ENCODE peak calls at places on chromosomes 2 and 18, in four cellular contexts. W is H9, X is mesendoderm, V is H1. A is an unnamed sample.

GRCh38 chr2:28074127-28074526 is 183.6 kb downstream of the BABAM2 start:
- DNase-seq in W (no peak), X (no peak), V (no peak), A (no peak)

GRCh38 chr18:44759925-44760342 is 79.2 kb downstream of the SETBP1 start:
- DNase-seq in X (no peak), V (no peak), W (no peak), A (no peak)

GRCh38 chr2:16394072-16394985 is 271.3 kb downstream of the CYRIA start:
- DNase-seq in V (no peak), W (no peak), X (peak; percentile 18), A (no peak)

GRCh38 chr2:50636462-50636861 is 395.5 kb downstream of the NRXN1 start:
- DNase-seq in W (no peak), V (no peak), X (no peak), A (no peak)

GRCh38 chr2:134919360-134920210 is 963 bp downstream of the CCNT2 start:
- DNase-seq in W (no peak), X (peak; percentile 67), V (no peak), A (peak; percentile 12)

GRCh38 chr2:20042531-20042930 is 8.9 kb downstream of the LAPTM4A start:
- DNase-seq in V (no peak), X (peak; percentile 58), W (no peak), A (no peak)

GRCh38 chr2:12059616-12060441 is 313.4 kb downstream of the LPIN1 start:
- DNase-seq in W (no peak), X (no peak), V (no peak), A (peak; percentile 57)

GRCh38 chr2:190359896-190360376 is 16.5 kb downstream of the INPP1 start:
- DNase-seq in W (no peak), X (peak; percentile 25), V (no peak), A (peak; percentile 76)

GRCh38 chr2:198615972-198616371 is 811.6 kb downstream of the PLCL1 start:
- DNase-seq in X (no peak), V (no peak), W (no peak), A (peak; percentile 8)

GRCh38 chr2:103615706-103616105 is 853.9 kb downstream of the TMEM182 start:
- DNase-seq in X (no peak), W (no peak), V (no peak), A (no peak)
- H4K5ac ChIP-seq in X (no peak overlapping the region), W (no peak overlapping the region), V (no peak overlapping the region), A (no peak overlapping the region)

GRCh38 chr2:194166818-194167217 is 1490.2 kb upstream of the SLC39A10 start:
- DNase-seq in X (peak; percentile 48), W (no peak), V (no peak), A (no peak)
- H4K5ac ChIP-seq in X (no peak overlapping the region), W (no peak overlapping the region), V (no peak overlapping the region), A (no peak overlapping the region)

GRCh38 chr18:80190311-80190710 is 57.0 kb downstream of the PARD6G start:
- DNase-seq in V (no peak), X (no peak), W (no peak), A (no peak)
- H4K5ac ChIP-seq in V (no peak overlapping the region), X (no peak overlapping the region), W (no peak overlapping the region), A (no peak overlapping the region)

DNA sequence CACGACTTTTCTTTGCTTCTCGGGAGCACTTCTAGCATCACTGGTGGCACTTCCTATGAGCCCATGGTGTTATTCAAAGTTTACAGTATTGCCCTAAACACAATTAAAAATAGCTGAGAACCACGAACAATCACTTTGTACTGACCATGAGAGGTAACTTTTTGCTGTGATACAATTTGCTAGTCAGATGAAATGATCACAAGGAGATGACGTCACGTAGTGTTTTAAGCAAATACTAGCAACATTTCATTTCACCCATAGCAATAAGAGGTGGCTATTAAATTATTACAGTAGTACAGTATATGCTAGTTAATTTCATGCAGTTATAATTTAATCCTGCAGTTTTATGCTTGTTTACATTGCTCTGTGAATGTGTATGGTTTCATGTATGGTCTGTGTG is 108.9 kb upstream of the DOK6 start:
- DNase-seq in X (no peak), W (no peak), V (no peak), A (no peak)
- H4K5ac ChIP-seq in X (no peak overlapping the region), W (no peak overlapping the region), V (no peak overlapping the region), A (no peak overlapping the region)

DNA sequence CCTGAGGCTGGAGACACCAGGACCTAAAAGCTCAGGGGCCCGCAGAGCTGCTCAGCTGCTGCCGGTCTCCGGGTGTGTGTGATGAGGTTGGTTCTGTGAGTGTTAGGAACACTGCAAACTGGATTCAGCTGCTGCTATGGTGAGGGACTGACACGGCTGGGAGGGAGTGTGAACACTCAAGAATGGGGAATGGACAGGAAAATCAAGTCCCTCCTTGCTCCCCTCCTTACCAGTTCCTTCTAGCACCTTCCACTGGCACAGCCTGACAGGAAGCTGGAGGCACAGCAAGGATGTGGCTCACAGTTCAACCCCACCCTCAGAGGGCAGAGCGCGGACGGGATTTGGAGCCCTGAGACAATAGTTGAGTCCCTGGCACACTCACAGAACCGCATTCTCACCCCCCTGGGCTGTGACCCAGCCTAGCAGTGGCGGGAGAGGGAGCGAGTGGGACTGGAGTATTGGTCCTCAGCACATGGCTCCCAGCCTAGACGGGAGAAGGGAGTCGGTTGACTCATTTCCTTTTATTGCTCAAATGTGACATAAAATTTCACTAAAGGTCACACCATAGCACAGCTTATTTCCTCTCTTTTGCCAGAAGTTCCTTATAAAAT is 42.5 kb downstream of the LRRC30 start:
- DNase-seq in W (no peak), X (peak; percentile 65), V (no peak), A (peak; percentile 28)
- H4K5ac ChIP-seq in W (no peak overlapping the region), X (peak overlapping the region; percentile 84), V (no peak overlapping the region), A (no peak overlapping the region)

GRCh38 chr2:106798826-106799552 is 87.0 kb downstream of the ST6GAL2 start:
- DNase-seq in V (no peak), X (no peak), W (no peak), A (no peak)
- H4K5ac ChIP-seq in V (no peak overlapping the region), X (no peak overlapping the region), W (no peak overlapping the region), A (no peak overlapping the region)

GRCh38 chr18:53093650-53094049 is 753.7 kb downstream of the DCC start:
- DNase-seq in V (no peak), W (no peak), X (no peak), A (no peak)
- H4K5ac ChIP-seq in V (no peak overlapping the region), W (no peak overlapping the region), X (no peak overlapping the region), A (no peak overlapping the region)

DNA sequence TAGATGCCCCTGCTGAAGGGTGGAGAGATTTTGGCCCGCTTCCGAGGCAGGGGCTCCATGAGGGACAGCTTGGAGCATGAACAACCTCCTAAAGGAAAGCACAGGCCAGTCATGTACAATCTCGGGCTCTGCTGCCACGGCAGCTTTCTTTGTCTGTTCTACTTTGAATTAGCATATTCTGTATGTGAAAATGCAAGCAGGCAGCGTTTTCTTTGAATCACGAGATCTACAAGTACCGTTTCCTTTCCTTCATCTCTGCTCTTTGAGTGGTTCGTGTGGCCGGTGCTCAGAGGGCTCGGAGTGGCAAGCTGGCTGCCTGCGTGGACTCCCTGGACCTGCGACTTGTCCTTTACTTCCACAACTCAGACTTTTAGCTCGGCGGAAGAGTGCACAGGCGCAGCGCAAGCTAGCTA is 6.8 kb downstream of the TWIST2 start:
- DNase-seq in W (no peak), X (no peak), V (no peak), A (no peak)
- H4K5ac ChIP-seq in W (no peak overlapping the region), X (no peak overlapping the region), V (no peak overlapping the region), A (no peak overlapping the region)

GRCh38 chr2:231597014-231597611 is 4.4 kb downstream of the TEX44 start:
- DNase-seq in W (no peak), X (no peak), V (no peak), A (no peak)
- H4K5ac ChIP-seq in W (no peak overlapping the region), X (no peak overlapping the region), V (no peak overlapping the region), A (no peak overlapping the region)

GRCh38 chr2:236988216-236988615 is 97.5 kb upstream of the COPS8 start:
- DNase-seq in V (no peak), W (no peak), X (no peak), A (no peak)

GRCh38 chr2:236985940-236986339 is 99.7 kb upstream of the COPS8 start:
- DNase-seq in X (no peak), W (no peak), V (no peak), A (no peak)

GRCh38 chr2:236986524-236987330 is 99.0 kb upstream of the COPS8 start:
- DNase-seq in V (no peak), X (no peak), W (no peak), A (no peak)

GRCh38 chr2:236991874-236992273 is 93.8 kb upstream of the COPS8 start:
- DNase-seq in W (no peak), V (no peak), X (no peak), A (no peak)

GRCh38 chr2:236988690-236989639 is 96.7 kb upstream of the COPS8 start:
- DNase-seq in W (no peak), X (no peak), V (no peak), A (no peak)
- H4K5ac ChIP-seq in W (no peak overlapping the region), X (no peak overlapping the region), V (no peak overlapping the region), A (no peak overlapping the region)

A was measured in IMR-90.